ENCODE peak calls at places on chromosomes 1 and 21, in eight cellular contexts. Y is cardiac fibroblast; Q is CD8-positive, alpha-beta T cell; S is pancreas; F is sigmoid colon; A is MM.1S; H is lower lobe of right lung; R is body of pancreas. L is an unnamed sample.

GRCh38 chr1:16978589-16979474 is 1.6 kb downstream of the MFAP2 start:
- DNase-seq in Y (peak; percentile 84), Q (no peak), S (no peak), F (peak; percentile 92), A (no peak), H (no peak), R (peak; percentile 45), L (peak; percentile 88)

GRCh38 chr21:35475006-35475405 is 425.9 kb upstream of the RUNX1 start:
- DNase-seq in Y (peak; percentile 60), Q (no peak), S (no peak), F (no peak), A (no peak), H (no peak), R (no peak), L (peak; percentile 63)

GRCh38 chr1:206411321-206411720 is 59.0 kb upstream of the IKBKE start:
- DNase-seq in Y (no peak), Q (no peak), S (no peak), F (no peak), A (no peak), H (no peak), R (no peak), L (no peak)

GRCh38 chr1:51567653-51568052 is 48.6 kb upstream of the EPS15 start:
- DNase-seq in Y (peak; percentile 94), Q (no peak), S (no peak), F (no peak), A (no peak), H (no peak), R (no peak), L (peak; percentile 79)

GRCh38 chr1:225685476-225686176 is 32.7 kb upstream of the ENAH start:
- DNase-seq in Y (peak; percentile 70), Q (no peak), S (no peak), F (no peak), A (no peak), H (no peak), R (no peak), L (no peak)

GRCh38 chr1:183646780-183647179 is 6.3 kb downstream of the APOBEC4 start:
- DNase-seq in Y (no peak), Q (no peak), S (no peak), F (no peak), A (no peak), H (no peak), R (no peak), L (no peak)

GRCh38 chr1:89945852-89946476 is 48.9 kb upstream of the ZNF326 start:
- DNase-seq in Y (peak; percentile 63), Q (no peak), S (no peak), F (no peak), A (no peak), H (no peak), R (no peak), L (no peak)

GRCh38 chr1:223087231-223087990 is 55.6 kb downstream of the TLR5 start:
- DNase-seq in Y (no peak), Q (no peak), S (no peak), F (peak; percentile 87), A (no peak), H (no peak), R (no peak), L (no peak)

GRCh38 chr1:8439015-8439702 is 121.2 kb downstream of the SLC45A1 start:
- DNase-seq in Y (peak; percentile 84), Q (no peak), S (peak; percentile 72), F (peak; percentile 92), A (no peak), H (peak; percentile 89), R (peak; percentile 71), L (peak; percentile 87)

GRCh38 chr1:100265562-100265930 is 470 bp upstream of the RTCA start:
- DNase-seq in Y (peak; percentile 61), Q (peak; percentile 17), S (no peak), F (no peak), A (peak; percentile 16), H (no peak), R (peak; percentile 22), L (peak; percentile 48)

GRCh38 chr1:3295846-3296245 is 158.6 kb upstream of the ARHGEF16 start:
- DNase-seq in Y (no peak), Q (no peak), S (no peak), F (no peak), A (no peak), H (no peak), R (no peak), L (no peak)

GRCh38 chr1:26134466-26134865 is 22.8 kb downstream of the PDIK1L start:
- DNase-seq in Y (no peak), Q (no peak), S (no peak), F (no peak), A (no peak), H (no peak), R (peak; percentile 9), L (no peak)

GRCh38 chr1:230084408-230085177 is 17.6 kb downstream of the GALNT2 start:
- DNase-seq in Y (peak; percentile 98), Q (no peak), S (peak; percentile 59), F (no peak), A (peak; percentile 70), H (no peak), R (peak; percentile 76), L (peak; percentile 97)

GRCh38 chr1:29833596-29833995 is 597.3 kb downstream of the PTPRU start:
- DNase-seq in Y (no peak), Q (no peak), S (no peak), F (no peak), A (no peak), H (no peak), R (no peak), L (no peak)

GRCh38 chr1:219298581-219299148 is 125.0 kb downstream of the LYPLAL1 start:
- DNase-seq in Y (peak; percentile 29), Q (no peak), S (no peak), F (peak; percentile 73), A (no peak), H (no peak), R (no peak), L (peak; percentile 88)

GRCh38 chr1:14478120-14478519 is 120.4 kb upstream of the KAZN start:
- DNase-seq in Y (no peak), Q (no peak), S (no peak), F (no peak), A (no peak), H (no peak), R (no peak), L (no peak)

GRCh38 chr1:169892176-169892818 is 1.4 kb downstream of the SCYL3 start:
- DNase-seq in Y (no peak), Q (no peak), S (no peak), F (no peak), A (no peak), H (no peak), R (no peak), L (no peak)

GRCh38 chr1:231519166-231519565 is 9.3 kb upstream of the TSNAX start:
- DNase-seq in Y (peak; percentile 14), Q (no peak), S (no peak), F (no peak), A (no peak), H (no peak), R (no peak), L (peak; percentile 22)

GRCh38 chr1:14165289-14165867 is 433.1 kb upstream of the KAZN start:
- DNase-seq in Y (no peak), Q (no peak), S (no peak), F (no peak), A (peak; percentile 36), H (no peak), R (no peak), L (no peak)

GRCh38 chr1:1597275-1597930 is 2.5 kb downstream of the FNDC10 start:
- DNase-seq in Y (peak; percentile 16), Q (no peak), S (no peak), F (no peak), A (no peak), H (no peak), R (peak; percentile 33), L (no peak)

GRCh38 chr1:238675241-238675640 is 711.1 kb upstream of the CHRM3 start:
- DNase-seq in Y (no peak), Q (no peak), S (no peak), F (no peak), A (no peak), H (no peak), R (no peak), L (no peak)

DNA sequence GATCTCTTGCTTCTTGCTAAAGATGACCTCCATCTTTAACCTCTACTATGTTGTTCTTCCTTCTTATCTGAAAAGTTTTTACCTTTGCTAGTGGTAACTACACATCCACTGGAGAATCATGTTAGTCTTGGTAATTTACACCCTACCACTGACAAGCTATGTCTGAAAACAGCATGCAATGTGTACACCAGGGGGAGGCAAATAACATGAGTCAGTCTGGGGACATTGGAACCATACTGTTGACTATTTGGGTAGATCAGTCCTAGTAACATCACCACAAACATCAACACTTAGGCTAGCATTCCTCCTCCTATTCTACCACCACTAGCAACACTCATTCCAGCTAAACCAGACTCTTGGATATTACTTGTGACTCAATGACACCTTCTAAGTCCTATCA is 549.0 kb downstream of the KCNT2 start:
- DNase-seq in Y (no peak), Q (no peak), S (no peak), F (no peak), A (no peak), H (no peak), R (no peak), L (no peak)
- TF ChIP-seq CTCF in Y (no peak), Q (no peak), S (no peak), F (no peak), A (no peak), H (no peak), R (no peak), L (no peak)

DNA sequence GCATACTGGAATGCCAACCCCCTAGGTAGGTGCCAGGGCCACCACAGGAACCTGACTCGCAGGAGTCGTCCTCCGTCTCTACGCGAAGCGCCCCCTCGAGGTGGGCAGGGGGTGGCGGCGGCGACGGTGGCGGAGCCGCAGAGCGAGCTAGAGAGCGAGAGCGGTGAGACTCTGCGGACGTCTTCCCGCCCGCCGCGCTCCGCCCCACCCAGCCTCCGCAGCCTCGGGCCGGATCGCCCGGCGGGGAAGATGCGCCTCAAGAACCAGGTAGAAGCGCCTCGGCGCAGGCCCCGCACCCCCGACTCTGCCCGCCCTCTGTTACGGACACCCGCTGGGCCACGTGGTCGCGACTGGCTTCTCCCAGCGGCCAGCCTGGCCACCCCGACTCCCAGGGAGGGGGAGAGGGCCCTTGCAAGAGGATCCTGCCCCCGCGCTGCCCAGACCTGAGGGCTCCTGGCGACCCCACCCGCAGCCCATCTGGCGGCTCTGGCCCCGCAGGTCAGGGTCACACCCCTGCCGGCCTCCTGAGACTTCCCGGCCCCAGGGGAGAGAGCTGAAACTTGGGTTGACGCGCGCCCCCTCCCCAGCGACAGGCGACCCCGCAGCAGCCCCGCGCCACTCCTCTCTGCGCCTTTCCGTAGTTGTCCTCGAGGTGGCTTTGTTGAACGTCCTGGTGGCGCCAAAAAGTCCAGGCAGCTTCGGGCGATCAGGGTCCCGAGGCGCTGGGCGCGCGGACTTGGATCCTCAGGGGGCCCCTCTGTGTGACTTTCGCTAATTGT is 24.4 kb upstream of the AGBL4 start:
- DNase-seq in Y (no peak), Q (no peak), S (peak; percentile 75), F (peak; percentile 60), A (no peak), H (no peak), R (peak; percentile 26), L (no peak)
- H3K4me3 ChIP-seq in Y (no peak overlapping the region), Q (no peak overlapping the region), S (peak overlapping the region; percentile 14), F (no peak overlapping the region), A (no peak overlapping the region), H (peak overlapping the region; percentile 12), R (no peak overlapping the region), L (no peak overlapping the region)

GRCh38 chr1:201636065-201636464 is 97.1 kb downstream of the NAV1 start:
- DNase-seq in Y (no peak), Q (no peak), S (no peak), F (no peak), A (no peak), H (no peak), R (no peak), L (no peak)
- TF ChIP-seq CTCF in Y (no peak), Q (no peak), S (no peak), F (no peak), A (no peak), H (no peak), R (no peak), L (no peak)

GRCh38 chr1:54542962-54543539 is 5.0 kb upstream of the ACOT11 start:
- DNase-seq in Y (peak; percentile 46), Q (no peak), S (no peak), F (no peak), A (no peak), H (no peak), R (no peak), L (peak; percentile 60)
- H3K4me3 ChIP-seq in Y (peak overlapping the region; percentile 49), Q (peak overlapping the region; percentile 68), S (no peak overlapping the region), F (peak overlapping the region; percentile 49), A (no peak overlapping the region), H (peak overlapping the region; percentile 62), R (no peak overlapping the region), L (peak overlapping the region; percentile 49)